ENCODE peak calls at places on chromosomes 13 and 19, in ten cellular contexts. J is T-helper 1 cell; K is activated CD4-positive, alpha-beta memory T cell treated with anti-CD3 and anti-CD28 coated beads, Interleukin-2, amount 10 ng/mL, durations not matched to agents 7 days and 5 days; E is stimulated activated CD4-positive, alpha-beta T cell treated with anti-CD3 and anti-CD28 coated beads, Interleukin-15, amount 100 ng/mL, for 1 hour; G is T-cell; O is NB4; B is CD8-positive, alpha-beta T cell; U is stimulated activated CD8-positive, alpha-beta memory T cell treated with anti-CD3 and anti-CD28 coated beads, Interleukin-12 subunit alpha, Interleukin-12 subunit beta, amount 100 ng/mL, for 4 hours; S is nephron progenitor cell; N is activated naive CD8-positive, alpha-beta T cell treated with anti-CD3 and anti-CD28 coated beads, Interleukin-2, amount 50 U/mL, for 24 hours. X is an unnamed sample.

GRCh38 chr19:13926715-13927114 is 11.5 kb downstream of the PODNL1 start:
- DNase-seq in N (no peak), E (no peak), G (no peak), K (no peak), B (no peak), O (peak; percentile 42), J (no peak), S (no peak), U (no peak), X (no peak)

GRCh38 chr13:34361528-34361927 is 543.6 kb downstream of the RFC3 start:
- DNase-seq in G (no peak), N (no peak), J (no peak), B (no peak), O (no peak), S (no peak), U (no peak), E (no peak), K (no peak), X (peak; percentile 25)

GRCh38 chr19:53576941-53577653 is 39.2 kb downstream of the ZNF331 start:
- DNase-seq in G (no peak), O (no peak), K (no peak), B (no peak), S (no peak), E (no peak), N (no peak), J (no peak), U (no peak), X (no peak)

GRCh38 chr13:77810430-77810829 is 108.2 kb downstream of the EDNRB start:
- DNase-seq in U (no peak), J (peak; percentile 28), S (no peak), B (no peak), K (no peak), G (no peak), E (no peak), O (peak; percentile 60), N (no peak), X (no peak)

GRCh38 chr19:30131722-30132291 is 189.8 kb downstream of the URI1 start:
- DNase-seq in B (no peak), N (no peak), O (no peak), G (no peak), S (no peak), E (no peak), K (no peak), J (no peak), U (no peak), X (no peak)

GRCh38 chr19:16076958-16077611 is 790 bp downstream of the TPM4 start:
- DNase-seq in B (no peak), O (peak; percentile 71), J (peak; percentile 56), N (peak; percentile 45), S (peak; percentile 50), E (no peak), K (no peak), U (no peak), G (peak; percentile 30), X (no peak)

GRCh38 chr19:11152318-11153062 is 3.1 kb downstream of the SPC24 start:
- DNase-seq in J (no peak), B (no peak), E (no peak), N (no peak), S (no peak), O (no peak), K (no peak), G (no peak), U (no peak), X (no peak)

GRCh38 chr19:56958428-56958827 is 117.9 kb upstream of the PEG3 start:
- DNase-seq in K (no peak), O (no peak), B (no peak), J (no peak), S (no peak), N (no peak), U (no peak), G (no peak), E (no peak), X (no peak)

GRCh38 chr13:29509999-29510586 is 85.4 kb downstream of the SLC7A1 start:
- DNase-seq in S (no peak), O (no peak), G (no peak), U (no peak), N (no peak), K (no peak), B (no peak), E (no peak), J (no peak), X (no peak)

GRCh38 chr13:64332048-64332447 is 2898.1 kb downstream of the PCDH9 start:
- DNase-seq in J (no peak), B (no peak), U (no peak), G (no peak), N (no peak), O (no peak), K (no peak), S (no peak), E (no peak), X (no peak)

GRCh38 chr19:7868326-7868670 is 5.9 kb downstream of the PRR36 start:
- DNase-seq in E (no peak), U (no peak), G (no peak), J (no peak), B (no peak), K (no peak), O (no peak), S (no peak), N (no peak), X (no peak)

GRCh38 chr19:40231544-40232424 is 5.3 kb upstream of the CCNP start:
- DNase-seq in O (no peak), N (no peak), B (no peak), K (no peak), G (no peak), S (peak; percentile 50), J (no peak), E (no peak), U (no peak), X (no peak)

GRCh38 chr13:51870616-51871015 is 8.8 kb downstream of the CCDC70 start:
- DNase-seq in S (no peak), G (no peak), E (no peak), U (no peak), O (no peak), J (no peak), N (no peak), B (no peak), K (no peak), X (no peak)

GRCh38 chr19:31105761-31106160 is 243.5 kb downstream of the TSHZ3 start:
- DNase-seq in K (no peak), J (no peak), E (no peak), B (no peak), S (no peak), O (no peak), G (no peak), N (no peak), U (no peak), X (no peak)

GRCh38 chr13:92573467-92574057 is 653.0 kb upstream of the GPC6 start:
- DNase-seq in U (no peak), N (no peak), O (peak; percentile 49), G (no peak), S (peak; percentile 37), B (no peak), K (no peak), E (no peak), J (no peak), X (no peak)

GRCh38 chr19:39858541-39858940 is 12.4 kb upstream of the FBL start:
- DNase-seq in G (no peak), J (no peak), U (no peak), S (peak; percentile 18), K (peak; percentile 64), O (no peak), B (no peak), N (no peak), E (no peak), X (no peak)

GRCh38 chr13:106139942-106140341 is 395.5 kb downstream of the EFNB2 start:
- DNase-seq in S (no peak), K (no peak), G (no peak), B (no peak), J (no peak), O (no peak), N (no peak), E (no peak), U (no peak), X (no peak)